ENCODE peak calls at places on chromosomes 7 and 10, in six cellular contexts. One of them, this sample, is unnamed. For H3K4me1, the result is how much of the 10 kb centered on the place peaks cover.

GRCh38 chr7:102146122-102146521 is 140.5 kb upstream of the SH2B2 start:
- DNase-seq in mesendoderm: no peak
- DNase-seq in mesenchymal stem cell: no peak
- DNase-seq in H9: no peak
- DNase-seq in H1: no peak
- DNase-seq in IMR-90: no peak
- DNase-seq in this sample: no peak

GRCh38 chr7:44281811-44282600 is 43.4 kb downstream of the CAMK2B start:
- DNase-seq in mesenchymal stem cell: no peak
- DNase-seq in mesendoderm: no peak
- DNase-seq in H9: peak
- DNase-seq in IMR-90: no peak
- DNase-seq in H1: no peak
- DNase-seq in this sample: no peak

GRCh38 chr7:71846160-71846559 is 566.0 kb downstream of the CALN1 start:
- DNase-seq in IMR-90: no peak
- DNase-seq in mesendoderm: peak
- DNase-seq in H9: peak
- DNase-seq in mesenchymal stem cell: no peak
- DNase-seq in H1: peak
- DNase-seq in this sample: peak

GRCh38 chr10:119726291-119727261 is 726 bp downstream of the INPP5F start:
- DNase-seq in mesendoderm: peak
- DNase-seq in H1: peak
- DNase-seq in mesenchymal stem cell: no peak
- DNase-seq in IMR-90: no peak
- DNase-seq in H9: peak
- DNase-seq in this sample: no peak

GRCh38 chr7:25669954-25670841 is 441.9 kb upstream of the NPVF start:
- DNase-seq in mesendoderm: no peak
- DNase-seq in H1: no peak
- DNase-seq in IMR-90: no peak
- DNase-seq in mesenchymal stem cell: peak
- DNase-seq in H9: no peak
- DNase-seq in this sample: no peak

GRCh38 chr10:17025444-17026295 is 103.9 kb downstream of the CUBN start:
- DNase-seq in mesendoderm: peak
- DNase-seq in H9: no peak
- DNase-seq in mesenchymal stem cell: peak
- DNase-seq in H1: no peak
- DNase-seq in IMR-90: peak
- DNase-seq in this sample: no peak

GRCh38 chr7:1537631-1538412 is 7.3 kb downstream of the MAFK start:
- DNase-seq in IMR-90: peak
- DNase-seq in H9: no peak
- DNase-seq in H1: peak
- DNase-seq in mesenchymal stem cell: peak
- DNase-seq in mesendoderm: peak
- DNase-seq in this sample: peak

GRCh38 chr10:3825862-3826351 is 40.9 kb upstream of the KLF6 start:
- DNase-seq in H9: no peak
- DNase-seq in IMR-90: no peak
- DNase-seq in mesenchymal stem cell: no peak
- DNase-seq in H1: no peak
- DNase-seq in mesendoderm: no peak
- DNase-seq in this sample: no peak

GRCh38 chr10:33388325-33388724 is 53.9 kb upstream of the NRP1 start:
- DNase-seq in mesendoderm: no peak
- DNase-seq in H1: no peak
- DNase-seq in H9: no peak
- DNase-seq in mesenchymal stem cell: no peak
- DNase-seq in IMR-90: no peak
- DNase-seq in this sample: no peak

GRCh38 chr7:116230191-116231005 is 20.1 kb downstream of the TES start:
- DNase-seq in mesenchymal stem cell: peak
- DNase-seq in IMR-90: no peak
- DNase-seq in H1: no peak
- DNase-seq in H9: no peak
- DNase-seq in mesendoderm: no peak
- DNase-seq in this sample: no peak

GRCh38 chr10:119161680-119162079 is 3.8 kb downstream of the SFXN4 start:
- DNase-seq in IMR-90: peak
- DNase-seq in mesenchymal stem cell: peak
- DNase-seq in H1: no peak
- DNase-seq in mesendoderm: no peak
- DNase-seq in H9: no peak
- DNase-seq in this sample: no peak

GRCh38 chr7:94486206-94486605 is 23.4 kb upstream of the CASD1 start:
- DNase-seq in IMR-90: no peak
- DNase-seq in mesendoderm: no peak
- DNase-seq in mesenchymal stem cell: no peak
- DNase-seq in H1: no peak
- DNase-seq in H9: no peak
- DNase-seq in this sample: no peak

GRCh38 chr10:124381011-124381591 is 37.6 kb downstream of the OAT start:
- DNase-seq in H9: no peak
- DNase-seq in IMR-90: peak
- DNase-seq in H1: no peak
- DNase-seq in mesenchymal stem cell: peak
- DNase-seq in mesendoderm: no peak
- DNase-seq in this sample: no peak

GRCh38 chr7:27172823-27173411 is 1.2 kb downstream of the HOXA10 start:
- DNase-seq in H1: peak
- DNase-seq in IMR-90: no peak
- DNase-seq in mesenchymal stem cell: peak
- DNase-seq in mesendoderm: peak
- DNase-seq in H9: peak
- DNase-seq in this sample: no peak

GRCh38 chr10:44326474-44327030 is 58.3 kb downstream of the CXCL12 start:
- DNase-seq in IMR-90: no peak
- DNase-seq in mesendoderm: no peak
- DNase-seq in H1: peak
- DNase-seq in H9: no peak
- DNase-seq in mesenchymal stem cell: no peak
- DNase-seq in this sample: no peak
- H2BK15ac ChIP-seq in IMR-90: no peak
- H2BK15ac ChIP-seq in mesendoderm: no peak
- H2BK15ac ChIP-seq in H1: no peak
- H2BK15ac ChIP-seq in H9: no peak
- H2BK15ac ChIP-seq in mesenchymal stem cell: no peak
- H2BK15ac ChIP-seq in this sample: no peak

GRCh38 chr7:130909161-130909836 is 175.3 kb upstream of the KLF14 start:
- DNase-seq in mesendoderm: no peak
- DNase-seq in IMR-90: no peak
- DNase-seq in mesenchymal stem cell: no peak
- DNase-seq in H9: no peak
- DNase-seq in H1: no peak
- DNase-seq in this sample: no peak

GRCh38 chr7:130909881-130910672 is 176.1 kb upstream of the KLF14 start:
- DNase-seq in H1: no peak
- DNase-seq in H9: no peak
- DNase-seq in IMR-90: peak
- DNase-seq in mesendoderm: no peak
- DNase-seq in mesenchymal stem cell: peak
- DNase-seq in this sample: no peak

GRCh38 chr7:130912086-130912909 is 178.3 kb upstream of the KLF14 start:
- DNase-seq in mesenchymal stem cell: peak
- DNase-seq in H1: no peak
- DNase-seq in H9: no peak
- DNase-seq in IMR-90: peak
- DNase-seq in mesendoderm: peak
- DNase-seq in this sample: no peak

GRCh38 chr7:130912910-130913720 is 179.1 kb upstream of the KLF14 start:
- DNase-seq in H9: no peak
- DNase-seq in H1: no peak
- DNase-seq in mesenchymal stem cell: peak
- DNase-seq in mesendoderm: peak
- DNase-seq in IMR-90: peak
- DNase-seq in this sample: no peak

GRCh38 chr7:130910949-130911944 is 177.2 kb upstream of the KLF14 start:
- DNase-seq in IMR-90: peak
- DNase-seq in mesenchymal stem cell: peak
- DNase-seq in H1: no peak
- DNase-seq in H9: peak
- DNase-seq in mesendoderm: no peak
- DNase-seq in this sample: no peak
- H3K4me1 ChIP-seq in IMR-90: under half
- H3K4me1 ChIP-seq in mesenchymal stem cell: under half
- H3K4me1 ChIP-seq in H1: under half
- H3K4me1 ChIP-seq in H9: under half
- H3K4me1 ChIP-seq in mesendoderm: under half
- H3K4me1 ChIP-seq in this sample: under half

GRCh38 chr10:75407716-75408511 is 6.3 kb upstream of the ZNF503 start:
- DNase-seq in H1: no peak
- DNase-seq in IMR-90: no peak
- DNase-seq in H9: peak
- DNase-seq in mesenchymal stem cell: peak
- DNase-seq in mesendoderm: peak
- DNase-seq in this sample: peak
- H3K18ac ChIP-seq in H1: no peak
- H3K18ac ChIP-seq in IMR-90: no peak
- H3K18ac ChIP-seq in H9: no peak
- H3K18ac ChIP-seq in mesenchymal stem cell: peak
- H3K18ac ChIP-seq in mesendoderm: no peak
- H3K18ac ChIP-seq in this sample: peak

GRCh38 chr7:42856605-42856987 is 55.3 kb downstream of the C7orf25 start:
- DNase-seq in mesenchymal stem cell: no peak
- DNase-seq in mesendoderm: no peak
- DNase-seq in IMR-90: no peak
- DNase-seq in H1: no peak
- DNase-seq in H9: no peak
- DNase-seq in this sample: no peak
- H2BK15ac ChIP-seq in mesenchymal stem cell: no peak
- H2BK15ac ChIP-seq in mesendoderm: no peak
- H2BK15ac ChIP-seq in IMR-90: no peak
- H2BK15ac ChIP-seq in H1: no peak
- H2BK15ac ChIP-seq in H9: no peak
- H2BK15ac ChIP-seq in this sample: no peak

This sample was measured in neuronal stem cell.